ENCODE peak calls at places on chromosomes 12 and 14, in four cellular contexts. K is neural crest cell, Z is hepatocyte, C is fibroblast of lung. V is an unnamed sample.
A peak's percentile ranks its signal among the peaks of the same experiment; 100 is the strongest.

GRCh38 chr14:95547626-95548327 is 12.9 kb downstream of the GLRX5 start:
- DNase-seq in K (no peak), Z (no peak), C (peak; percentile 41), V (peak; percentile 85)

GRCh38 chr12:26563555-26563954 is 269.4 kb downstream of the ITPR2 start:
- DNase-seq in K (no peak), Z (no peak), C (no peak), V (no peak)

GRCh38 chr14:75249251-75249957 is 29.2 kb upstream of the FOS start:
- DNase-seq in K (no peak), Z (no peak), C (no peak), V (no peak)

GRCh38 chr12:92242917-92243316 is 97.3 kb upstream of the BTG1 start:
- DNase-seq in K (no peak), Z (peak; percentile 17), C (peak; percentile 95), V (no peak)

GRCh38 chr14:20692111-20692751 is 3.7 kb downstream of the ANG start:
- DNase-seq in K (no peak), Z (no peak), C (no peak), V (no peak)

GRCh38 chr12:131067993-131068942 is 114.6 kb downstream of the ADGRD1 start:
- DNase-seq in K (no peak), Z (no peak), C (no peak), V (no peak)

GRCh38 chr12:66014818-66015217 is 115.7 kb downstream of the LLPH start:
- DNase-seq in K (no peak), Z (no peak), C (peak; percentile 82), V (peak; percentile 44)

GRCh38 chr14:27387458-27387857 is 789.6 kb upstream of the NOVA1 start:
- DNase-seq in K (no peak), Z (no peak), C (no peak), V (no peak)

GRCh38 chr14:70730393-70730792 is 78.9 kb downstream of the MAP3K9 start:
- DNase-seq in K (no peak), Z (no peak), C (no peak), V (no peak)

GRCh38 chr14:65415613-65416012 is 3.1 kb downstream of the FUT8 start:
- DNase-seq in K (no peak), Z (no peak), C (no peak), V (no peak)

GRCh38 chr12:132638541-132639408 is 20.2 kb downstream of the P2RX2 start:
- DNase-seq in K (no peak), Z (peak; percentile 84), C (peak; percentile 82), V (peak; percentile 60)

GRCh38 chr12:88242161-88242925 is 100.2 kb downstream of the TMTC3 start:
- DNase-seq in K (no peak), Z (peak; percentile 10), C (peak; percentile 99), V (no peak)

GRCh38 chr12:30046376-30046775 is 262.6 kb upstream of the TMTC1 start:
- DNase-seq in K (no peak), Z (no peak), C (no peak), V (no peak)

GRCh38 chr14:54329082-54329695 is 67.6 kb upstream of the CDKN3 start:
- DNase-seq in K (peak; percentile 44), Z (peak; percentile 73), C (peak; percentile 81), V (peak; percentile 32)

DNA sequence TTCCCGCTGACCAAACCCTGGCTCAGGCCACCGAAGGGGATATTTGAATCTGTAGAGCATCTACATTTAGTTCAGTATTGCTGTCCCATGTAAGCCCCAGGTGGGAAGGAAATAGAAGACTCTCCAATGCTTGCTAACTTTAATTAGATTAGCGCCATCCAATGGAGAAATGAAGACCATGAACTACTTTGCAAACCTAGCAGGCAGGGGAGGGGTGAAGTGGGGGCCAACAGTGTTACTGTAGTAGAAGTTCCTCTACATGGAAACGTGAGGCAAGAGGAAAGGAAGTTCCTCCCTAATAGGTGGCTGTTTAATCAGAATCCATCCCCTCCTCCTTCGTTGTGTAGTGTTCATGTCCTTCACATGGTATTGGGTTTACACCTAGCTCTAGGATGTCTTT is 9.3 kb upstream of the DENND5B start:
- DNase-seq in K (no peak), Z (no peak), C (no peak), V (no peak)
- TF ChIP-seq CTCF in K (no peak), Z (no peak), C (no peak), V (no peak)

GRCh38 chr14:94290197-94290596 is 2.9 kb downstream of the SERPINA10 start:
- DNase-seq in K (no peak), Z (no peak), C (no peak), V (no peak)
- TF ChIP-seq CTCF in K (no peak), Z (no peak), C (no peak), V (no peak)

DNA sequence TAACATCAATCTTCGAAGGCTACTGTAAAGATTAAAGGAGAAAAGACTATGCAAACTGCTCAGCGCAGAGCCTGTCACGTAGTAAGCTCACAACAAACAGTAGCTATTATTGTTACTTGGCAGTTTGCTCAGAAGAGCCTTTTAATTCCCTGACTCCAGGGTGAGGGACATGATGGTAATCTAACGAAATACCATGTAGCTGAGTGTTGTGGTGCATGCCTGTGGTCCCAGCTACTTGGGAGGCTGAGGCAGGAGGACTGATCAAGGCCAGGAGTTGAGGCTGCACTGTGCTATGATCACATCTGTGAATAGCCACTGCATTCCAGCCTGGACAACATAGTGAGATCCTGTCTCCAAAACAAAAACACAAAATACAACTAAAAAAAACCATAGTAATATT is 22.8 kb downstream of the HEBP1 start:
- DNase-seq in K (no peak), Z (no peak), C (no peak), V (no peak)
- TF ChIP-seq CTCF in K (no peak), Z (no peak), C (no peak), V (no peak)

GRCh38 chr12:104147346-104147745 is 9.3 kb upstream of the NFYB start:
- DNase-seq in K (no peak), Z (no peak), C (no peak), V (no peak)

GRCh38 chr12:104155711-104156555 is 17.9 kb upstream of the NFYB start:
- DNase-seq in K (no peak), Z (no peak), C (no peak), V (no peak)

GRCh38 chr12:104154806-104155205 is 16.8 kb upstream of the NFYB start:
- DNase-seq in K (no peak), Z (no peak), C (no peak), V (peak; percentile 84)

GRCh38 chr12:104154286-104154685 is 16.3 kb upstream of the NFYB start:
- DNase-seq in K (no peak), Z (no peak), C (no peak), V (no peak)

GRCh38 chr12:104152691-104153241 is 14.8 kb upstream of the NFYB start:
- DNase-seq in K (no peak), Z (no peak), C (no peak), V (no peak)
- TF ChIP-seq CTCF in K (no peak), Z (no peak), C (no peak), V (no peak)

GRCh38 chr12:46131729-46132128 is 137.1 kb downstream of the SLC38A1 start:
- DNase-seq in K (no peak), Z (no peak), C (no peak), V (no peak)
- TF ChIP-seq CTCF in K (no peak), Z (no peak), C (no peak), V (peak; percentile 10)

DNA sequence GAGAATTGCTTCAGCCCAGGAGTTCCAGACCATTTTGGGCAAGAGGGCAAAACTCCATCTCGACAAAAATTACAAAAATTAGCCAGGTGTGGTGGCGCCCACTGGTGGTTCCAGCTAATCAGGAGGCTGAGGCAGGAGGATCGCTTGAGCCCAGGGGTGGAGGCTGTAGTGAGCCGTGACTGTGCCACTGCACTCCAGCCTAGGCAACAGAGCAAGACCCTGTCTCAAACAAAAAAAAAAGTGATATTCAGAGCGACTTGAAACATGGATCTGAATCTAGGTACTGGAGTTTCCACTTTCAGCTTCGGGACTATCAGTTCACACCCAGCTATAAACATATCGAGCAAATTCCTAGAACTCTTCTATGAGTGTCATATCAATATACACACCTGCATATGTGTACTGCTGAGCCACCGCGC is 16.3 kb upstream of the RNF34 start:
- DNase-seq in K (no peak), Z (no peak), C (no peak), V (no peak)
- TF ChIP-seq CTCF in K (peak; percentile 27), Z (peak; percentile 4), C (no peak), V (peak; percentile 26)

V was measured in WERI-Rb-1.